ENCODE peak calls at places on chromosome 9, in seven cellular contexts. R, K, X, H, N, Q and E are unnamed samples.

GRCh38 chr9:1253098-1253979 is 203.2 kb downstream of the DMRT2 start:
- DNase-seq in R (no peak), K (no peak), X (no peak), H (no peak), N (no peak), Q (no peak), E (no peak)

GRCh38 chr9:124313940-124314339 is 56.2 kb downstream of the NEK6 start:
- DNase-seq in R (no peak), K (no peak), X (no peak), H (no peak), N (no peak), Q (no peak), E (no peak)

GRCh38 chr9:89536145-89536574 is 38.2 kb upstream of the SEMA4D start:
- DNase-seq in R (no peak), K (no peak), X (no peak), H (no peak), N (no peak), Q (no peak), E (no peak)

GRCh38 chr9:93060746-93061259 is 2.3 kb downstream of the SUSD3 start:
- DNase-seq in R (no peak), K (no peak), X (peak), H (no peak), N (no peak), Q (no peak), E (peak)

GRCh38 chr9:96674914-96675538 is 19.9 kb upstream of the PRXL2C start:
- DNase-seq in R (no peak), K (no peak), X (peak), H (no peak), N (no peak), Q (no peak), E (peak)

GRCh38 chr9:134621558-134622110 is 20.0 kb upstream of the COL5A1 start:
- DNase-seq in R (no peak), K (no peak), X (no peak), H (no peak), N (no peak), Q (no peak), E (no peak)

GRCh38 chr9:131714821-131715220 is 25.1 kb downstream of the RAPGEF1 start:
- DNase-seq in R (no peak), K (no peak), X (no peak), H (no peak), N (no peak), Q (no peak), E (no peak)

GRCh38 chr9:137224850-137225694 is at the start of gene CYSRT1:
- DNase-seq in R (no peak), K (no peak), X (no peak), H (no peak), N (no peak), Q (no peak), E (no peak)

GRCh38 chr9:87187656-87188055 is 240.3 kb upstream of the GAS1 start:
- DNase-seq in R (no peak), K (no peak), X (no peak), H (no peak), N (no peak), Q (no peak), E (no peak)

GRCh38 chr9:124213396-124213795 is 44.4 kb upstream of the NEK6 start:
- DNase-seq in R (no peak), K (no peak), X (no peak), H (no peak), N (peak), Q (no peak), E (no peak)

GRCh38 chr9:136566899-136567298 is 21.1 kb upstream of the NOTCH1 start:
- DNase-seq in R (no peak), K (no peak), X (no peak), H (peak), N (no peak), Q (no peak), E (peak)